ENCODE peak calls at places on chromosomes 2 and 18, in six cellular contexts. J is cardiac muscle cell, A is adipocyte, W is psoas muscle, Y is left lung, D is tibial nerve. N is an unnamed sample.

GRCh38 chr18:59340817-59341216 is 18.2 kb downstream of the LMAN1 start:
- DNase-seq in J (no peak), A (no peak), W (no peak), Y (no peak), D (no peak), N (no peak)

GRCh38 chr2:39419282-39420223 is 17.5 kb downstream of the MAP4K3 start:
- DNase-seq in J (peak; percentile 11), A (peak; percentile 62), W (no peak), Y (no peak), D (no peak), N (no peak)

GRCh38 chr2:3182848-3183247 is 194.8 kb downstream of the EIPR1 start:
- DNase-seq in J (no peak), A (no peak), W (no peak), Y (no peak), D (no peak), N (no peak)

GRCh38 chr18:69789794-69790193 is 157.9 kb downstream of the CD226 start:
- DNase-seq in J (no peak), A (no peak), W (no peak), Y (no peak), D (no peak), N (no peak)

GRCh38 chr2:228479014-228479413 is 297.5 kb upstream of the SPHKAP start:
- DNase-seq in J (no peak), A (no peak), W (no peak), Y (no peak), D (no peak), N (no peak)

GRCh38 chr18:22285299-22286140 is 116.1 kb downstream of the GATA6 start:
- DNase-seq in J (peak; percentile 41), A (no peak), W (no peak), Y (no peak), D (no peak), N (no peak)

GRCh38 chr2:12008425-12009061 is 262.1 kb downstream of the LPIN1 start:
- DNase-seq in J (peak; percentile 38), A (peak; percentile 53), W (no peak), Y (no peak), D (no peak), N (no peak)

GRCh38 chr2:69138793-69139510 is 126.0 kb downstream of the ANTXR1 start:
- DNase-seq in J (peak; percentile 84), A (peak; percentile 82), W (peak; percentile 72), Y (no peak), D (no peak), N (peak; percentile 34)

GRCh38 chr2:37302701-37303252 is 21.9 kb downstream of the PRKD3 start:
- DNase-seq in J (no peak), A (no peak), W (no peak), Y (peak; percentile 23), D (no peak), N (no peak)

GRCh38 chr2:219308142-219309093 is 783 bp downstream of the PTPRN start:
- DNase-seq in J (peak; percentile 77), A (peak; percentile 85), W (peak; percentile 71), Y (peak; percentile 88), D (no peak), N (no peak)

GRCh38 chr18:27213123-27213717 is 28.1 kb upstream of the CHST9 start:
- DNase-seq in J (no peak), A (no peak), W (no peak), Y (no peak), D (no peak), N (no peak)

DNA sequence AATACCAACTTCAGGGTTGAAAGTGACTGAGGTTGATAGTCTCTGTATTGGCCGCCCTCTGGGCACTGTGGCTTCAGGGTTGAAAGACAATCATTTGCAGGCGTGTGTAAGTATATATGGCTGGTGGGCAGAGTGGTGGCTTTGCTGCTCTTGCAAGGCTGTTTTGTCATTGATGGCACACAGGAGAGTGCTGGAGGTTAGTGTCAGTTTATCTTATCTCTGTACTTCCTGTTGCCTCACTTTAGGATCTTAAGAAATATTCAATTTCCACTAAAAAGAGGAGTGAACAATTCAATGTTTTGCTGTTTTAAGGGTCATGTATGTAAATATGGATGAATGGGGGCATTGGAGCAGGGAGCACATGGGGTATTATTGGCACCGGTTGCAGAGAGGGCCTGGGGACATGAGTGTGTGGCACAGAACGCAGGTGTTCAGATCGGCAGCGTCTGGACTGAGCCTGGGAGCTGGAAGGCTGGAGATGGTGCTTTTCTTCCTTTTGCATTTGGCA is 51.5 kb downstream of the NCK2 start:
- DNase-seq in J (peak; percentile 33), A (no peak), W (no peak), Y (no peak), D (no peak), N (no peak)
- H3K4me3 ChIP-seq in J (no peak overlapping the region), A (no peak overlapping the region), W (no peak overlapping the region), Y (no peak overlapping the region), D (no peak overlapping the region), N (no peak overlapping the region)

DNA sequence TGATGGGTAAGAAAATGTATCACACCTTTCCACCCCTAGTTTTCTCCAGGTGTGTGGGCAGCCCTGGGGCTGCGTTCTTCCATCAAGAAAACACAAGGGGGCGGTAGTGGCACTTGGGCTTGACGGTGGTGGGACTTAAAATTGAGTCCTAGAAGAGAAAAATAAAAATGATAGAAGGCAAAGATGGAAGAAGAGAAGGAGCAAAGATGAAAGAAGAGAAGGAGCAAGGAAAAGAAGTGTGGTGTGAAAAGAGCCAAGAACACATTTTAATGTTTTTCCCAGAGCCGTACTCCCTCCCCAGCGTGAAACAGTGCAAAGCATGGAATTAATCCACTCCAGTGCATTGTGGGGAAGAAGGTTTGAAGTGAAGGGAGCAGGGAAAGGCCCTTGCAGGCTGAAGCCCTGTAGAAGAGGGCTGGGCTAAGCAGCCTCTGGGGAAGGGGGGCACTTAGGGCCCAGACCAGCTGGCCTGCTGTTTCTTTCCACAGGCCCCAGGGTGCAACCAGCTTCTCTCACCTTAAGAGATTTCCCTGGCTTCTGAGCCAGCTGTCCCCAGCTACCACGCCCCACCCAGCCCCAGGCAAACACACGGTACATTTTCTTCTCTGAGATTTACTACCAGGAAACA is 256.8 kb downstream of the RNF152 start:
- DNase-seq in J (peak; percentile 68), A (peak; percentile 83), W (no peak), Y (peak; percentile 56), D (no peak), N (no peak)
- H3K4me3 ChIP-seq in J (no peak overlapping the region), A (no peak overlapping the region), W (no peak overlapping the region), Y (no peak overlapping the region), D (no peak overlapping the region), N (no peak overlapping the region)

GRCh38 chr2:239092571-239093294 is 244.8 kb downstream of the TWIST2 start:
- DNase-seq in J (no peak), A (no peak), W (peak; percentile 14), Y (no peak), D (no peak), N (no peak)
- H3K4me3 ChIP-seq in J (no peak overlapping the region), A (no peak overlapping the region), W (no peak overlapping the region), Y (no peak overlapping the region), D (no peak overlapping the region), N (no peak overlapping the region)

DNA sequence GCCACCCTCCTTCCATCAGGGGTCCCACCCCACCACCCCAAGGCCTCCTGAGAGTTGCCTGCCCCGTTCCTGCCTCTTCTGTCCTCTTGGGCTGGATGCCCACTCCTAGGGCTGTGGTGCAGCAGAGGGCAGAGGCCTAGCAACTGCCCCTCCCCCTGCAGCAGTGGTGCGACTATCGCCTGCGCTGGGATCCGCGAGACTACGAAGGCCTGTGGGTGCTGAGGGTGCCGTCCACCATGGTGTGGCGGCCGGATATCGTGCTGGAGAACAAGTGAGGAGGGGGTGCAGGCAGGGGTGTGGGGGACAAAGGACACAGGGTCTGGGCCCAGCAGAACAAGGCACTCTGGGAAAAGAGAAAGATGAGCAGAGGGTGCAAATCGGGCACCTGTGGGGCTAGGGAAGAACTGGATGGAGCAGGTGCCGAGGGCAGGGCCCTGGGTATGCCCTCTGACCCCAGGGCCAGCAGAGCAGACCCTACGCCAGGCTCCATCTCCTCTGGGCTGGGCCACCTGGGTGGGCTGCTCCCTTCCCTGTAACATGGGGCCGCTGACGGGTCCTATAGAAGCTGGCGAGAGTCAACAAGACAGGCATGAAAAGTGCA is 1.0 kb downstream of the CHRNG start:
- DNase-seq in J (no peak), A (no peak), W (no peak), Y (no peak), D (no peak), N (peak; percentile 68)
- H3K4me3 ChIP-seq in J (no peak overlapping the region), A (no peak overlapping the region), W (peak overlapping the region; percentile 58), Y (no peak overlapping the region), D (no peak overlapping the region), N (no peak overlapping the region)